ENCODE peak calls at places on chromosomes 7 and 10, in four cellular contexts. M, S, R and A are unnamed samples. For H3K4me1 and H4K20me1, the result is how much of the 10 kb centered on the place peaks cover.

GRCh38 chr10:90865400-90865799 is 6.4 kb upstream of the RPP30 start:
- DNase-seq in M (no peak), R (no peak), S (peak), A (no peak)

GRCh38 chr7:17463511-17464085 is 165.1 kb downstream of the AHR start:
- DNase-seq in M (no peak), R (no peak), S (no peak), A (no peak)

GRCh38 chr10:15290150-15290549 is 80.9 kb downstream of the FAM171A1 start:
- DNase-seq in R (no peak), S (no peak), M (no peak), A (no peak)

GRCh38 chr10:49265885-49266284 is 33.1 kb upstream of the C10orf71 start:
- DNase-seq in R (no peak), S (no peak), M (no peak), A (no peak)

GRCh38 chr10:28924585-28925153 is 247.3 kb downstream of the BAMBI start:
- DNase-seq in M (no peak), R (no peak), S (no peak), A (no peak)

GRCh38 chr10:71547841-71548493 is 151.2 kb downstream of the CDH23 start:
- DNase-seq in S (peak), M (no peak), R (no peak), A (peak)

GRCh38 chr7:50276446-50276845 is 28.1 kb upstream of the IKZF1 start:
- DNase-seq in S (no peak), M (no peak), R (no peak), A (no peak)

GRCh38 chr7:12770227-12770975 is 83.0 kb downstream of the ARL4A start:
- DNase-seq in R (no peak), M (no peak), S (peak), A (no peak)

GRCh38 chr7:100493476-100494264 is 9.9 kb downstream of the NYAP1 start:
- DNase-seq in S (peak), R (no peak), M (no peak), A (peak)

GRCh38 chr10:28839600-28840007 is 162.3 kb downstream of the BAMBI start:
- DNase-seq in R (no peak), S (peak), M (no peak), A (no peak)

GRCh38 chr10:88004451-88004850 is 141.0 kb downstream of the PTEN start:
- DNase-seq in S (peak), M (no peak), R (no peak), A (no peak)

GRCh38 chr10:964988-965417 is 23.2 kb upstream of the GTPBP4 start:
- DNase-seq in S (no peak), M (no peak), R (no peak), A (no peak)

GRCh38 chr7:113026941-113027340 is 59.7 kb downstream of the GPR85 start:
- DNase-seq in M (no peak), S (peak), R (no peak), A (peak)

GRCh38 chr7:25895792-25896171 is 256.2 kb upstream of the NFE2L3 start:
- DNase-seq in S (no peak), R (peak), M (no peak), A (peak)

GRCh38 chr10:86162036-86162435 is 204.6 kb downstream of the GRID1 start:
- DNase-seq in S (no peak), R (no peak), M (no peak), A (no peak)

GRCh38 chr7:140564643-140565042 is 76.0 kb downstream of the DENND2A start:
- DNase-seq in R (no peak), S (peak), M (peak), A (peak)

GRCh38 chr10:25017661-25018060 is 1.2 kb downstream of the THNSL1 start:
- DNase-seq in R (no peak), M (no peak), S (no peak), A (no peak)

GRCh38 chr10:14185501-14186045 is 145.2 kb downstream of the FRMD4A start:
- DNase-seq in R (peak), M (peak), S (peak), A (peak)

DNA sequence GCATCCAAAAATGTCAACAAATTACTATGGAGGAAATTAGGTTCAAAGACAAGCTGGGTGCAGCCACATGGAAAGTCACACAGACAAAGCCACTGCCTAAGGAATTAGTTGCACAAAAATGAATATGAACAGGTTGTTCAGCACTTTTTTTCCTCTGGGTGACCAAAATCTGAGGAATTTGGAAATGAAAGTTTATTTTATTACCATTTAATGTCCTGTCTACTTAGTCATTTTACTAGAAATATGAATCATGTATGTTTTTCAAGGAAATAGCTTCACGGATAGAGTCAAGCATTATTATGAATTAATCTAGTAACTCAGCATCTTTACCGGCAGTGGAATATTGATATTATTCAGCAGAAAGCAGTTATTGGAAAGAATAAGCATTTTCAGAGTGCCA is 106.3 kb downstream of the ANK3 start:
- DNase-seq in M (no peak), R (no peak), S (no peak), A (no peak)
- H3K9ac ChIP-seq in M (no peak), R (no peak), S (no peak), A (no peak)

GRCh38 chr10:124544711-124545110 is 83.1 kb downstream of the LHPP start:
- DNase-seq in M (no peak), S (no peak), R (no peak), A (no peak)
- H3K4me1 ChIP-seq in M (under half), S (under half), R (under half), A (under half)

DNA sequence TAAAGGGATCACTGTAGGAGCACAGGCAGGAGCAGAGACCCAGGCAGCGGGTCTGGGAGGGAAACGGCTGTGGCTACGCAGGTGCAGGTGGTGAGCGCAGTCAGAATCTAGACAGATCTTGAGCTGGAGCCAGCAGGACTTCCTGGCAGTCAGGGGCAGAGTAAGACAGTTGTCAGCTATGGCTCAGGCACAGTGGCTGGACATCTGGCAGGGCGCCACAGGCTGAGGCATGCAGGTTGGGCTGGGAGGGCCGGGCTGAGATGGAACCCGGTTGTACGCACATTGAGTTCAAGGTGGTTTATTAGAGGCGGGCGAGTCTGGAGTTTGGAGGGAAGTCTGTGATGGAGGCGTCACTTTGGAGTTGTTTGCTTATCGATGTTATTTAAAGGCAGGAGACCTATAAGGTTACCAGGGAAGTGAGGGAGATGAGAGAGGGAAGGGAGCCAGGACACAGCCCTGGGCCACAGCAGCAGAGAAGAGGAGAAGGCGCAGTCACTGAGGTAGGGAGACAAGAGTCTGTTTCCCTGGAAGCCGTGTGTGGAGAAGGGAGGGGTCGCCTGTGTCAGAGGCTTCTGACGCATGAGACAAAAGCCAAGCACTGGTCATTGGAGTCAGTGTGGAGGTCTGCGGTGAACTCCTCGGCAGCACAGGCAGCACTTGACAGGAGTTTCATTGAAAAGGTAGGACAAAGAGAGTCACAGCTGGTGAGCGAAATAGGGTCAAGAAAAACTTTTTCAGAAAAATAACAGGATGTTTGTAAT is 73.8 kb downstream of the LANCL2 start:
- DNase-seq in S (peak), M (peak), R (no peak), A (peak)
- H4K20me1 ChIP-seq in S (under half), M (under half), R (under half), A (under half)

DNA sequence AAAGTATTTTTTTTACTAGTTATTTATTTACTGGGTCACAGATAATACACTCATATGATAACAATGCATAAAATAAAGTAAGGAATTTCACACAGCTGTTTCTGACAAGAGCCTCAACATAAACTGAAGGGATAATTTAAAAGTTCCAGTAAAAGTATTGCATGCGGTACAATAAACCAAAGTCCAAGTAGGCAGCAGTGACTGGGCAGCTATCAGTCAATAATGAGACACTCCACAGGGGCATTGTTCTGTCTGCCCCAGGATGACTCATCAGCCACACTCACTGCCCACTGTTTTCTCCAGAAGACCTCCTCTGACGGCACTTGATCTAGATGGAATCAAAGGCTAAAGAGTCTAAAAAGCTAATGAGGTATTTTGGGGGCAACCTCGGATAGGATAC is 174.8 kb downstream of the AVL9 start:
- DNase-seq in S (peak), M (peak), R (no peak), A (peak)
- H3K9ac ChIP-seq in S (no peak), M (no peak), R (no peak), A (no peak)

GRCh38 chr7:116357776-116358670 is 141.5 kb upstream of the CAV2 start:
- DNase-seq in R (no peak), S (peak), M (peak), A (no peak)

GRCh38 chr7:116356979-116357378 is 142.6 kb upstream of the CAV2 start:
- DNase-seq in R (no peak), S (peak), M (peak), A (no peak)

GRCh38 chr7:116354546-116355422 is 144.4 kb downstream of the TES start:
- DNase-seq in R (peak), M (peak), S (peak), A (no peak)

GRCh38 chr7:116355423-116355765 is 144.1 kb upstream of the CAV2 start:
- DNase-seq in S (no peak), M (no peak), R (no peak), A (no peak)

DNA sequence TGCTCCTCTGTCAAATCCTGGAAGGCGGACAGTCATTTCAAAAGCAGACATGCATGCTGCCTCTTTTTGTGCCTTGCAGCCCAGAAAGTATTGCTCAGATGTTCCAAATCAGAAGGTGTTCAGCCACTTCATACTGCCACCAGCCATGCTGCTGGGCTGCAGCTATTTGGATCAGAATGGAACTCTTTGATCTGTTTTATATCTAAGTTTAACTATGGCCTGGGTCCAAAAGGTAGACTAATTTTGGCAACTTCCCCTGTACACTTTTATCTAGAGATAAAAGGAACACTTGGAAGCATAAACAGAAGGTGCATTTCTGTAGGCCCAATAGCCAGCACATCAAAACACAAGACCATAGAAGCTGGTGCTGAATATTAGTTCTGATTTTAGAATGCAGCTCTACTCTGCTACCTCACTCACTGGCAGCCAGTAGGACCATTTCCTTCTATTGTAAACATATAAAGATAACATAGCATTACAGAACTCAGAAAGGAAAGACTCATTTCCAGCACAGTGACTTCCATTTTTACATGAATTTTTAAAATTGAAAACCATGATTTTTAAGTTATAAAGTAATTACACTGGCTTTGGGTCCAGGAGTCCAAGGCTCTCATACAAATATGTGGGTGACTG is 143.1 kb upstream of the CAV2 start:
- DNase-seq in S (no peak), R (no peak), M (no peak), A (no peak)
- H3K4me1 ChIP-seq in S (under half), R (under half), M (half or more), A (under half)

DNA sequence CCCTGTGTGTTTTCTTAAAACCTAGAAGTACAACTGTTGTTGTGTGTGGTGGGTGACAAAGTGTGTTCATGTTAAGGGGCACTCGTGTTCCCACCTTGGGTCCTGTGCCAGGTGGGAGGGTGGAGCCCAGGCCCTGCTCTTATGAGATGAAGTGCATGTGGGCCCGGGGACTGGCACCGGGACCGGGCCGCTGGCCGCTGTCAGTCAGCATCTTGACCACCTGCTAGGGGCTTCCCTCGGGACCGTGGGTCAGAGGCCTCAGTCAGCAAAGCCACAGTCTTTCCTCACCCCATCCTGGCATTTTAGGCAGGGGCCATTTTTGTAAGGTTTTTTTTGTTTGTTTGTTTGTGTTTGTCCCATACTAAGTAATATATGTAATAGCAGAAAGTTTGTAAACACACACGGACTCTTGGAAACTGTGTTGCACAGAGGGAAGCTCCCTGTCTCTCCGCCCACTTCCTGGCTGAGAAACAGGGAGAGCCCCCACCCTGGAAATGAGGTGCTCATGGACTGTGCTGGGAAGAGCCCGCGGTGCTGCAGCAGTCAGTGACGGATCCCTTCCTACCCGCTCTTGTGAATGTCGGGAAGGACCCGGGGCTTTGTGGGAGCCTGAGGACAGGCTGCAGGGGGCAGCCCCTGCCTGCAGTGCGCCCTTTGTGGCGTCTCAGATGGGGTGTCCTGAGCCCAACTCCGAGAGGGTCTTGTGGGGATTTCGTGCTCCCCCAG is 13.4 kb downstream of the AGAP3 start:
- DNase-seq in R (no peak), S (no peak), M (no peak), A (no peak)
- H4K20me1 ChIP-seq in R (under half), S (under half), M (under half), A (half or more)

GRCh38 chr10:101774589-101775272 is 1.2 kb downstream of the FGF8 start:
- DNase-seq in S (no peak), M (no peak), R (peak), A (peak)
- H3K9ac ChIP-seq in S (no peak), M (no peak), R (no peak), A (no peak)

GRCh38 chr7:55436457-55436856 is 71.3 kb downstream of the LANCL2 start:
- DNase-seq in R (no peak), M (no peak), S (no peak), A (no peak)
- H3K4me1 ChIP-seq in R (under half), M (under half), S (under half), A (under half)

DNA sequence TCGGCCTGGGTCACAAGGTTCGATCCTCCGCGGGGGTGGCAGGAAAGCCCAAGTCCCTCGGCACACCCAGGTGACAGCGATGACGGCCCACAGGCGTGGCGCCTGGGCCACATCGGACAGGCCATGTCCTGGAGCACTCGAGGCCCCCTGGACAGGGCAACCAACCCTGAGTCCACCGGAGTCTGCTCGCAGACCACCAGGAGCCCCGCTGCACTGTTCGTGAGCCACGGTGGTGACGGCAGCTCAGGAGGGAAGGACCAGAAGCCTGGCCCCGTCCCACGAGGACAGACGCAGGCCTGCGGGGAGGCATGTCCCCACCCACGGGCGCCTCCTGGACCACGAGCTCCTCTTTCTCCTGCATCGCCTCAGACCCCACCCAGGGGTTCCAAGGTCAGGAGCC is 22.4 kb upstream of the GPR146 start:
- DNase-seq in R (no peak), S (no peak), M (no peak), A (no peak)
- H4K20me1 ChIP-seq in R (under half), S (under half), M (under half), A (under half)